ENCODE peak calls at places on chromosome 16, in four cellular contexts. K is cardiac muscle cell, V is aorta, Z is left ventricle myocardium inferior. F is an unnamed sample.

GRCh38 chr16:55655709-55656694 is at the start of gene SLC6A2:
- DNase-seq in K (no peak), V (no peak), Z (peak; percentile 29), F (no peak)

GRCh38 chr16:84368327-84368996 is at the start of gene ATP2C2:
- DNase-seq in K (no peak), V (no peak), Z (no peak), F (no peak)

GRCh38 chr16:30369091-30369937 is 980 bp downstream of the TBC1D10B start:
- DNase-seq in K (no peak), V (no peak), Z (no peak), F (no peak)

GRCh38 chr16:80208015-80208414 is 332.8 kb upstream of the DYNLRB2 start:
- DNase-seq in K (no peak), V (no peak), Z (no peak), F (no peak)

GRCh38 chr16:31502981-31503380 is 5.2 kb downstream of the RUSF1 start:
- DNase-seq in K (peak; percentile 49), V (no peak), Z (no peak), F (no peak)

GRCh38 chr16:76235426-76235825 is 41.8 kb upstream of the CNTNAP4 start:
- DNase-seq in K (no peak), V (no peak), Z (no peak), F (no peak)

GRCh38 chr16:79525132-79525531 is 75.4 kb downstream of the MAF start:
- DNase-seq in K (no peak), V (no peak), Z (no peak), F (no peak)

GRCh38 chr16:68539704-68540370 is 746 bp downstream of the ZFP90 start:
- DNase-seq in K (peak; percentile 19), V (no peak), Z (no peak), F (no peak)

GRCh38 chr16:49486350-49486749 is 112.7 kb downstream of the C16orf78 start:
- DNase-seq in K (no peak), V (peak; percentile 28), Z (no peak), F (no peak)

GRCh38 chr16:65876624-65877023 is 489.9 kb upstream of the CDH5 start:
- DNase-seq in K (no peak), V (no peak), Z (no peak), F (no peak)
- H3K4me1 ChIP-seq in K (no peaks in the 10 kb centered on the region), V (no peaks in the 10 kb centered on the region), Z (no peaks in the 10 kb centered on the region), F (no peaks in the 10 kb centered on the region)

GRCh38 chr16:1924095-1924494 is 5.9 kb upstream of the HS3ST6 start:
- DNase-seq in K (no peak), V (no peak), Z (no peak), F (no peak)

GRCh38 chr16:1920727-1921155 is 2.5 kb upstream of the HS3ST6 start:
- DNase-seq in K (no peak), V (no peak), Z (no peak), F (no peak)

GRCh38 chr16:1923299-1924034 is 5.3 kb upstream of the HS3ST6 start:
- DNase-seq in K (peak; percentile 43), V (no peak), Z (no peak), F (no peak)

GRCh38 chr16:1919680-1919998 is 1.4 kb upstream of the HS3ST6 start:
- DNase-seq in K (no peak), V (no peak), Z (no peak), F (no peak)

DNA sequence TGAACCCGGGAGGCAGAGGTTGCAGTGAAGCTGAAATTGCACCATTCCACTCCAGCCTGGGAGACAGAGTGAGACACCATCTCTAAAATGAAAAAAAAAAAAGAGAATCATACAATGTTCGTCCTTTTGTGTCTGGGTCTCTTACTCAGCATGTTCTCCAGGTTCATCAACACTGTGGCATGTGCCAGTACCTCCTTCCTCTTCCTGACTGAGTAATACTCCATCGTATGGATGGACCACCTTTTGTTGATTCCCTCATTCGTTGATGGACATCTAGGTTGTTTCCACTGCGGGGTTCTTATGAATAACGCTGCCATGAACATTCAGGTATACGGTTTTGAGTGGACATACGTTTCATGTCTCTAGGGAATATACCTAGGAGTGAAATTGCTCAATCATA is 4.1 kb upstream of the HS3ST6 start:
- DNase-seq in K (no peak), V (no peak), Z (no peak), F (no peak)
- H3K27me3 ChIP-seq in K (peaks cover 65% of the 10 kb centered on the region), V (peaks cover 6% of the 10 kb centered on the region), Z (peaks cover 87% of the 10 kb centered on the region), F (peaks cover 73% of the 10 kb centered on the region)

GRCh38 chr16:86306811-86307517 is 203.4 kb upstream of the FOXF1 start:
- DNase-seq in K (peak; percentile 92), V (no peak), Z (no peak), F (no peak)
- H3K27ac ChIP-seq in K (no peak overlapping the region), V (no peak overlapping the region), Z (no peak overlapping the region), F (no peak overlapping the region)

GRCh38 chr16:692356-693108 is 2.3 kb upstream of the WDR24 start:
- DNase-seq in K (no peak), V (no peak), Z (no peak), F (no peak)
- H3K4me1 ChIP-seq in K (peaks cover 8% of the 10 kb centered on the region), V (no peaks in the 10 kb centered on the region), Z (peaks cover 49% of the 10 kb centered on the region), F (peaks cover 25% of the 10 kb centered on the region)

GRCh38 chr16:89001117-89002027 is 24.4 kb upstream of the CBFA2T3 start:
- DNase-seq in K (peak; percentile 9), V (no peak), Z (no peak), F (no peak)
- H3K27me3 ChIP-seq in K (no peaks in the 10 kb centered on the region), V (no peaks in the 10 kb centered on the region), Z (peaks cover 82% of the 10 kb centered on the region), F (peaks cover 19% of the 10 kb centered on the region)

F was measured in heart left ventricle.